ENCODE peak calls at places on chromosomes 11 and 22, in ten cellular contexts. One of them, this sample, is unnamed.

GRCh38 chr22:43774318-43774717 is 37.8 kb downstream of the EFCAB6 start:
- DNase-seq in Caki2: no peak
- DNase-seq in T-helper 1 cell: no peak
- DNase-seq in DMS153: no peak
- DNase-seq in GM10248: no peak
- DNase-seq in RPMI7951: no peak
- DNase-seq in activated CD4-positive, CD25-positive, alpha-beta regulatory T cell treated with anti-CD3 and anti-CD28 coated beads, Interleukin-2, amount 50 U/mL, for 16 hours: no peak
- DNase-seq in HEK293T: no peak
- DNase-seq in cortex of kidney: no peak
- DNase-seq in BE2C: no peak
- DNase-seq in this sample: no peak

GRCh38 chr11:46450846-46451470 is 59.4 kb upstream of the CHRM4 start:
- DNase-seq in Caki2: no peak
- DNase-seq in T-helper 1 cell: no peak
- DNase-seq in DMS153: no peak
- DNase-seq in GM10248: no peak
- DNase-seq in RPMI7951: no peak
- DNase-seq in activated CD4-positive, CD25-positive, alpha-beta regulatory T cell treated with anti-CD3 and anti-CD28 coated beads, Interleukin-2, amount 50 U/mL, for 16 hours: no peak
- DNase-seq in HEK293T: no peak
- DNase-seq in cortex of kidney: no peak
- DNase-seq in BE2C: no peak
- DNase-seq in this sample: no peak

GRCh38 chr11:105829084-105829483 is 193.0 kb downstream of the MSANTD4 start:
- DNase-seq in Caki2: no peak
- DNase-seq in T-helper 1 cell: no peak
- DNase-seq in DMS153: no peak
- DNase-seq in GM10248: peak
- DNase-seq in RPMI7951: no peak
- DNase-seq in activated CD4-positive, CD25-positive, alpha-beta regulatory T cell treated with anti-CD3 and anti-CD28 coated beads, Interleukin-2, amount 50 U/mL, for 16 hours: no peak
- DNase-seq in HEK293T: no peak
- DNase-seq in cortex of kidney: no peak
- DNase-seq in BE2C: no peak
- DNase-seq in this sample: no peak

GRCh38 chr11:121810291-121810690 is 305.7 kb downstream of the BLID start:
- DNase-seq in Caki2: no peak
- DNase-seq in T-helper 1 cell: no peak
- DNase-seq in DMS153: no peak
- DNase-seq in GM10248: no peak
- DNase-seq in RPMI7951: peak
- DNase-seq in activated CD4-positive, CD25-positive, alpha-beta regulatory T cell treated with anti-CD3 and anti-CD28 coated beads, Interleukin-2, amount 50 U/mL, for 16 hours: no peak
- DNase-seq in HEK293T: no peak
- DNase-seq in cortex of kidney: no peak
- DNase-seq in BE2C: no peak
- DNase-seq in this sample: no peak

GRCh38 chr22:42364641-42365336 is 67.4 kb downstream of the NFAM1 start:
- DNase-seq in Caki2: no peak
- DNase-seq in T-helper 1 cell: no peak
- DNase-seq in DMS153: peak
- DNase-seq in GM10248: no peak
- DNase-seq in RPMI7951: no peak
- DNase-seq in activated CD4-positive, CD25-positive, alpha-beta regulatory T cell treated with anti-CD3 and anti-CD28 coated beads, Interleukin-2, amount 50 U/mL, for 16 hours: no peak
- DNase-seq in HEK293T: no peak
- DNase-seq in cortex of kidney: no peak
- DNase-seq in BE2C: no peak
- DNase-seq in this sample: no peak

GRCh38 chr11:31102316-31102715 is 267.2 kb downstream of the DCDC1 start:
- DNase-seq in Caki2: no peak
- DNase-seq in T-helper 1 cell: no peak
- DNase-seq in DMS153: no peak
- DNase-seq in GM10248: no peak
- DNase-seq in RPMI7951: no peak
- DNase-seq in activated CD4-positive, CD25-positive, alpha-beta regulatory T cell treated with anti-CD3 and anti-CD28 coated beads, Interleukin-2, amount 50 U/mL, for 16 hours: no peak
- DNase-seq in HEK293T: no peak
- DNase-seq in cortex of kidney: no peak
- DNase-seq in BE2C: no peak
- DNase-seq in this sample: no peak

GRCh38 chr11:134369656-134370525 is 38.1 kb downstream of the GLB1L2 start:
- DNase-seq in Caki2: no peak
- DNase-seq in T-helper 1 cell: no peak
- DNase-seq in DMS153: no peak
- DNase-seq in GM10248: no peak
- DNase-seq in RPMI7951: no peak
- DNase-seq in activated CD4-positive, CD25-positive, alpha-beta regulatory T cell treated with anti-CD3 and anti-CD28 coated beads, Interleukin-2, amount 50 U/mL, for 16 hours: no peak
- DNase-seq in HEK293T: no peak
- DNase-seq in cortex of kidney: no peak
- DNase-seq in BE2C: no peak
- DNase-seq in this sample: no peak

GRCh38 chr11:122141757-122142156 is 25.7 kb upstream of the BLID start:
- DNase-seq in Caki2: no peak
- DNase-seq in T-helper 1 cell: no peak
- DNase-seq in DMS153: peak
- DNase-seq in GM10248: no peak
- DNase-seq in RPMI7951: peak
- DNase-seq in activated CD4-positive, CD25-positive, alpha-beta regulatory T cell treated with anti-CD3 and anti-CD28 coated beads, Interleukin-2, amount 50 U/mL, for 16 hours: no peak
- DNase-seq in HEK293T: no peak
- DNase-seq in cortex of kidney: no peak
- DNase-seq in BE2C: no peak
- DNase-seq in this sample: no peak

GRCh38 chr11:119375629-119376196 is 5.8 kb downstream of the USP2 start:
- DNase-seq in Caki2: no peak
- DNase-seq in T-helper 1 cell: no peak
- DNase-seq in DMS153: no peak
- DNase-seq in GM10248: no peak
- DNase-seq in RPMI7951: peak
- DNase-seq in activated CD4-positive, CD25-positive, alpha-beta regulatory T cell treated with anti-CD3 and anti-CD28 coated beads, Interleukin-2, amount 50 U/mL, for 16 hours: no peak
- DNase-seq in HEK293T: no peak
- DNase-seq in cortex of kidney: no peak
- DNase-seq in BE2C: peak
- DNase-seq in this sample: peak

GRCh38 chr22:31945478-31945815 is 1.1 kb downstream of the YWHAH start:
- DNase-seq in Caki2: no peak
- DNase-seq in T-helper 1 cell: no peak
- DNase-seq in DMS153: no peak
- DNase-seq in GM10248: no peak
- DNase-seq in RPMI7951: no peak
- DNase-seq in activated CD4-positive, CD25-positive, alpha-beta regulatory T cell treated with anti-CD3 and anti-CD28 coated beads, Interleukin-2, amount 50 U/mL, for 16 hours: no peak
- DNase-seq in HEK293T: no peak
- DNase-seq in cortex of kidney: no peak
- DNase-seq in BE2C: no peak
- DNase-seq in this sample: no peak

GRCh38 chr11:83292709-83293435 is 6.7 kb upstream of the CCDC90B start:
- DNase-seq in Caki2: peak
- DNase-seq in T-helper 1 cell: no peak
- DNase-seq in DMS153: peak
- DNase-seq in GM10248: peak
- DNase-seq in RPMI7951: peak
- DNase-seq in activated CD4-positive, CD25-positive, alpha-beta regulatory T cell treated with anti-CD3 and anti-CD28 coated beads, Interleukin-2, amount 50 U/mL, for 16 hours: peak
- DNase-seq in HEK293T: peak
- DNase-seq in cortex of kidney: no peak
- DNase-seq in BE2C: peak
- DNase-seq in this sample: peak

GRCh38 chr22:22167791-22168189 is 76.8 kb upstream of the VPREB1 start:
- DNase-seq in Caki2: no peak
- DNase-seq in T-helper 1 cell: no peak
- DNase-seq in DMS153: no peak
- DNase-seq in GM10248: peak
- DNase-seq in RPMI7951: no peak
- DNase-seq in activated CD4-positive, CD25-positive, alpha-beta regulatory T cell treated with anti-CD3 and anti-CD28 coated beads, Interleukin-2, amount 50 U/mL, for 16 hours: no peak
- DNase-seq in HEK293T: no peak
- DNase-seq in cortex of kidney: no peak
- DNase-seq in BE2C: no peak
- DNase-seq in this sample: no peak

GRCh38 chr22:45548991-45549736 is 46.5 kb downstream of the FBLN1 start:
- DNase-seq in Caki2: peak
- DNase-seq in T-helper 1 cell: no peak
- DNase-seq in DMS153: no peak
- DNase-seq in GM10248: no peak
- DNase-seq in RPMI7951: peak
- DNase-seq in activated CD4-positive, CD25-positive, alpha-beta regulatory T cell treated with anti-CD3 and anti-CD28 coated beads, Interleukin-2, amount 50 U/mL, for 16 hours: no peak
- DNase-seq in HEK293T: no peak
- DNase-seq in cortex of kidney: no peak
- DNase-seq in BE2C: no peak
- DNase-seq in this sample: no peak

GRCh38 chr11:107017433-107018227 is 646 bp downstream of the GUCY1A2 start:
- DNase-seq in Caki2: no peak
- DNase-seq in T-helper 1 cell: no peak
- DNase-seq in DMS153: peak
- DNase-seq in GM10248: peak
- DNase-seq in RPMI7951: peak
- DNase-seq in activated CD4-positive, CD25-positive, alpha-beta regulatory T cell treated with anti-CD3 and anti-CD28 coated beads, Interleukin-2, amount 50 U/mL, for 16 hours: no peak
- DNase-seq in HEK293T: peak
- DNase-seq in cortex of kidney: no peak
- DNase-seq in BE2C: peak
- DNase-seq in this sample: peak

GRCh38 chr22:44460287-44461082 is 37.5 kb downstream of the RTL6 start:
- DNase-seq in Caki2: no peak
- DNase-seq in T-helper 1 cell: no peak
- DNase-seq in DMS153: no peak
- DNase-seq in GM10248: no peak
- DNase-seq in RPMI7951: no peak
- DNase-seq in activated CD4-positive, CD25-positive, alpha-beta regulatory T cell treated with anti-CD3 and anti-CD28 coated beads, Interleukin-2, amount 50 U/mL, for 16 hours: no peak
- DNase-seq in HEK293T: no peak
- DNase-seq in cortex of kidney: no peak
- DNase-seq in BE2C: no peak
- DNase-seq in this sample: no peak

GRCh38 chr11:18780896-18781295 is 10.7 kb downstream of the PTPN5 start:
- DNase-seq in Caki2: no peak
- DNase-seq in T-helper 1 cell: no peak
- DNase-seq in DMS153: no peak
- DNase-seq in GM10248: no peak
- DNase-seq in RPMI7951: no peak
- DNase-seq in activated CD4-positive, CD25-positive, alpha-beta regulatory T cell treated with anti-CD3 and anti-CD28 coated beads, Interleukin-2, amount 50 U/mL, for 16 hours: no peak
- DNase-seq in HEK293T: no peak
- DNase-seq in cortex of kidney: no peak
- DNase-seq in BE2C: no peak
- DNase-seq in this sample: no peak

GRCh38 chr11:17831228-17831627 is 96.6 kb downstream of the KCNC1 start:
- DNase-seq in Caki2: no peak
- DNase-seq in T-helper 1 cell: no peak
- DNase-seq in DMS153: no peak
- DNase-seq in GM10248: no peak
- DNase-seq in RPMI7951: no peak
- DNase-seq in activated CD4-positive, CD25-positive, alpha-beta regulatory T cell treated with anti-CD3 and anti-CD28 coated beads, Interleukin-2, amount 50 U/mL, for 16 hours: no peak
- DNase-seq in HEK293T: no peak
- DNase-seq in cortex of kidney: no peak
- DNase-seq in BE2C: no peak
- DNase-seq in this sample: no peak

GRCh38 chr22:47209077-47209514 is 446.6 kb downstream of the TBC1D22A start:
- DNase-seq in Caki2: no peak
- DNase-seq in T-helper 1 cell: no peak
- DNase-seq in DMS153: no peak
- DNase-seq in GM10248: no peak
- DNase-seq in RPMI7951: no peak
- DNase-seq in activated CD4-positive, CD25-positive, alpha-beta regulatory T cell treated with anti-CD3 and anti-CD28 coated beads, Interleukin-2, amount 50 U/mL, for 16 hours: no peak
- DNase-seq in HEK293T: no peak
- DNase-seq in cortex of kidney: no peak
- DNase-seq in BE2C: no peak
- DNase-seq in this sample: no peak

GRCh38 chr11:30960387-30960992 is 374.3 kb upstream of the MPPED2 start:
- DNase-seq in Caki2: peak
- DNase-seq in T-helper 1 cell: no peak
- DNase-seq in DMS153: peak
- DNase-seq in GM10248: no peak
- DNase-seq in RPMI7951: peak
- DNase-seq in activated CD4-positive, CD25-positive, alpha-beta regulatory T cell treated with anti-CD3 and anti-CD28 coated beads, Interleukin-2, amount 50 U/mL, for 16 hours: no peak
- DNase-seq in HEK293T: peak
- DNase-seq in cortex of kidney: no peak
- DNase-seq in BE2C: no peak
- DNase-seq in this sample: no peak

GRCh38 chr11:104572279-104572678 is 326.0 kb downstream of the CASP12 start:
- DNase-seq in Caki2: no peak
- DNase-seq in T-helper 1 cell: no peak
- DNase-seq in DMS153: no peak
- DNase-seq in GM10248: no peak
- DNase-seq in RPMI7951: no peak
- DNase-seq in activated CD4-positive, CD25-positive, alpha-beta regulatory T cell treated with anti-CD3 and anti-CD28 coated beads, Interleukin-2, amount 50 U/mL, for 16 hours: no peak
- DNase-seq in HEK293T: no peak
- DNase-seq in cortex of kidney: no peak
- DNase-seq in BE2C: no peak
- DNase-seq in this sample: no peak

GRCh38 chr11:64663656-64664055 is 59.3 kb downstream of the NRXN2 start:
- DNase-seq in Caki2: no peak
- DNase-seq in T-helper 1 cell: no peak
- DNase-seq in DMS153: no peak
- DNase-seq in GM10248: no peak
- DNase-seq in RPMI7951: no peak
- DNase-seq in activated CD4-positive, CD25-positive, alpha-beta regulatory T cell treated with anti-CD3 and anti-CD28 coated beads, Interleukin-2, amount 50 U/mL, for 16 hours: no peak
- DNase-seq in HEK293T: no peak
- DNase-seq in cortex of kidney: no peak
- DNase-seq in BE2C: no peak
- DNase-seq in this sample: no peak

GRCh38 chr11:105937738-105938137 is 84.3 kb downstream of the MSANTD4 start:
- DNase-seq in Caki2: no peak
- DNase-seq in T-helper 1 cell: no peak
- DNase-seq in DMS153: no peak
- DNase-seq in GM10248: no peak
- DNase-seq in RPMI7951: peak
- DNase-seq in activated CD4-positive, CD25-positive, alpha-beta regulatory T cell treated with anti-CD3 and anti-CD28 coated beads, Interleukin-2, amount 50 U/mL, for 16 hours: no peak
- DNase-seq in HEK293T: no peak
- DNase-seq in cortex of kidney: no peak
- DNase-seq in BE2C: no peak
- DNase-seq in this sample: no peak

GRCh38 chr11:96426356-96427103 is 36.7 kb downstream of the JRKL start:
- DNase-seq in Caki2: peak
- DNase-seq in T-helper 1 cell: no peak
- DNase-seq in DMS153: peak
- DNase-seq in GM10248: peak
- DNase-seq in RPMI7951: peak
- DNase-seq in activated CD4-positive, CD25-positive, alpha-beta regulatory T cell treated with anti-CD3 and anti-CD28 coated beads, Interleukin-2, amount 50 U/mL, for 16 hours: no peak
- DNase-seq in HEK293T: peak
- DNase-seq in cortex of kidney: no peak
- DNase-seq in BE2C: no peak
- DNase-seq in this sample: no peak

GRCh38 chr22:44546686-44547310 is 48.8 kb upstream of the RTL6 start:
- DNase-seq in Caki2: no peak
- DNase-seq in T-helper 1 cell: no peak
- DNase-seq in DMS153: no peak
- DNase-seq in GM10248: no peak
- DNase-seq in RPMI7951: no peak
- DNase-seq in activated CD4-positive, CD25-positive, alpha-beta regulatory T cell treated with anti-CD3 and anti-CD28 coated beads, Interleukin-2, amount 50 U/mL, for 16 hours: no peak
- DNase-seq in HEK293T: no peak
- DNase-seq in cortex of kidney: no peak
- DNase-seq in BE2C: no peak
- DNase-seq in this sample: no peak

GRCh38 chr11:3093281-3094191 is 36.3 kb upstream of the CARS1 start:
- DNase-seq in Caki2: no peak
- DNase-seq in T-helper 1 cell: no peak
- DNase-seq in DMS153: no peak
- DNase-seq in GM10248: peak
- DNase-seq in RPMI7951: no peak
- DNase-seq in activated CD4-positive, CD25-positive, alpha-beta regulatory T cell treated with anti-CD3 and anti-CD28 coated beads, Interleukin-2, amount 50 U/mL, for 16 hours: no peak
- DNase-seq in HEK293T: peak
- DNase-seq in cortex of kidney: no peak
- DNase-seq in BE2C: no peak
- DNase-seq in this sample: peak

GRCh38 chr11:96817488-96817887 is 427.7 kb downstream of the JRKL start:
- DNase-seq in Caki2: no peak
- DNase-seq in T-helper 1 cell: no peak
- DNase-seq in DMS153: no peak
- DNase-seq in GM10248: no peak
- DNase-seq in RPMI7951: no peak
- DNase-seq in activated CD4-positive, CD25-positive, alpha-beta regulatory T cell treated with anti-CD3 and anti-CD28 coated beads, Interleukin-2, amount 50 U/mL, for 16 hours: no peak
- DNase-seq in HEK293T: no peak
- DNase-seq in cortex of kidney: no peak
- DNase-seq in BE2C: no peak
- DNase-seq in this sample: no peak

GRCh38 chr11:5280582-5281102 is 10.9 kb upstream of the HBE1 start:
- DNase-seq in Caki2: peak
- DNase-seq in T-helper 1 cell: no peak
- DNase-seq in DMS153: no peak
- DNase-seq in GM10248: peak
- DNase-seq in RPMI7951: peak
- DNase-seq in activated CD4-positive, CD25-positive, alpha-beta regulatory T cell treated with anti-CD3 and anti-CD28 coated beads, Interleukin-2, amount 50 U/mL, for 16 hours: no peak
- DNase-seq in HEK293T: peak
- DNase-seq in cortex of kidney: no peak
- DNase-seq in BE2C: peak
- DNase-seq in this sample: peak

GRCh38 chr11:35911616-35912165 is 32.2 kb upstream of the LDLRAD3 start:
- DNase-seq in Caki2: no peak
- DNase-seq in T-helper 1 cell: no peak
- DNase-seq in DMS153: no peak
- DNase-seq in GM10248: no peak
- DNase-seq in RPMI7951: no peak
- DNase-seq in activated CD4-positive, CD25-positive, alpha-beta regulatory T cell treated with anti-CD3 and anti-CD28 coated beads, Interleukin-2, amount 50 U/mL, for 16 hours: no peak
- DNase-seq in HEK293T: no peak
- DNase-seq in cortex of kidney: no peak
- DNase-seq in BE2C: no peak
- DNase-seq in this sample: no peak